ENCODE peak calls at places on chromosomes 12 and 14, in eight cellular contexts. Z is adrenal gland, F is heart left ventricle, T is right atrium auricular region, N is heart right ventricle, E is GM06990, J is testis, H is Caco-2. B is an unnamed sample.

GRCh38 chr14:106842687-106843086 is 1316.3 kb downstream of the TMEM121 start:
- DNase-seq in Z (no peak), F (no peak), T (no peak), N (no peak), E (no peak), J (peak; percentile 69), H (peak; percentile 52), B (no peak)

GRCh38 chr12:101781834-101782543 is 42.7 kb upstream of the SYCP3 start:
- DNase-seq in Z (no peak), F (no peak), T (no peak), N (no peak), E (no peak), J (no peak), H (no peak), B (no peak)

GRCh38 chr12:104285740-104286537 is 17.6 kb upstream of the EID3 start:
- DNase-seq in Z (no peak), F (no peak), T (no peak), N (no peak), E (no peak), J (no peak), H (no peak), B (no peak)

GRCh38 chr12:48197967-48198618 is 5.0 kb downstream of the OR10AD1 start:
- DNase-seq in Z (peak; percentile 96), F (peak; percentile 99), T (peak; percentile 100), N (peak; percentile 98), E (peak; percentile 88), J (peak; percentile 99), H (peak; percentile 95), B (peak; percentile 90)

GRCh38 chr14:30131698-30132097 is 204.1 kb upstream of the PRKD1 start:
- DNase-seq in Z (no peak), F (no peak), T (no peak), N (no peak), E (no peak), J (no peak), H (no peak), B (no peak)

GRCh38 chr12:91225316-91225715 is 42.7 kb upstream of the DCN start:
- DNase-seq in Z (no peak), F (no peak), T (no peak), N (no peak), E (no peak), J (no peak), H (no peak), B (no peak)

GRCh38 chr12:44847888-44848770 is 28.0 kb downstream of the NELL2 start:
- DNase-seq in Z (no peak), F (no peak), T (no peak), N (no peak), E (peak; percentile 32), J (no peak), H (no peak), B (no peak)

GRCh38 chr12:76623929-76624328 is 64.4 kb upstream of the OSBPL8 start:
- DNase-seq in Z (no peak), F (no peak), T (no peak), N (no peak), E (no peak), J (no peak), H (no peak), B (no peak)

GRCh38 chr12:40101747-40102146 is 4.1 kb downstream of the SLC2A13 start:
- DNase-seq in Z (no peak), F (no peak), T (no peak), N (no peak), E (no peak), J (no peak), H (no peak), B (no peak)

GRCh38 chr12:77724367-77724957 is 106.2 kb upstream of the NAV3 start:
- DNase-seq in Z (peak; percentile 23), F (no peak), T (no peak), N (no peak), E (no peak), J (no peak), H (no peak), B (no peak)

GRCh38 chr14:72611956-72612500 is 281.9 kb downstream of the DPF3 start:
- DNase-seq in Z (peak; percentile 8), F (no peak), T (peak; percentile 16), N (no peak), E (no peak), J (no peak), H (no peak), B (no peak)

GRCh38 chr12:111413442-111414086 is 7.8 kb downstream of the SH2B3 start:
- DNase-seq in Z (no peak), F (no peak), T (no peak), N (peak; percentile 57), E (no peak), J (no peak), H (no peak), B (peak; percentile 64)

GRCh38 chr12:57726884-57727757 is 11.4 kb downstream of the AGAP2 start:
- DNase-seq in Z (peak; percentile 56), F (peak; percentile 81), T (no peak), N (no peak), E (no peak), J (peak; percentile 50), H (no peak), B (peak; percentile 71)

GRCh38 chr12:57727758-57728395 is 10.7 kb downstream of the AGAP2 start:
- DNase-seq in Z (no peak), F (no peak), T (no peak), N (no peak), E (no peak), J (peak; percentile 37), H (no peak), B (peak; percentile 88)

GRCh38 chr12:57724936-57725740 is 13.4 kb downstream of the AGAP2 start:
- DNase-seq in Z (no peak), F (no peak), T (peak; percentile 18), N (no peak), E (no peak), J (no peak), H (no peak), B (no peak)

GRCh38 chr12:57725851-57726150 is 12.7 kb downstream of the AGAP2 start:
- DNase-seq in Z (no peak), F (no peak), T (no peak), N (no peak), E (no peak), J (no peak), H (no peak), B (peak; percentile 65)

DNA sequence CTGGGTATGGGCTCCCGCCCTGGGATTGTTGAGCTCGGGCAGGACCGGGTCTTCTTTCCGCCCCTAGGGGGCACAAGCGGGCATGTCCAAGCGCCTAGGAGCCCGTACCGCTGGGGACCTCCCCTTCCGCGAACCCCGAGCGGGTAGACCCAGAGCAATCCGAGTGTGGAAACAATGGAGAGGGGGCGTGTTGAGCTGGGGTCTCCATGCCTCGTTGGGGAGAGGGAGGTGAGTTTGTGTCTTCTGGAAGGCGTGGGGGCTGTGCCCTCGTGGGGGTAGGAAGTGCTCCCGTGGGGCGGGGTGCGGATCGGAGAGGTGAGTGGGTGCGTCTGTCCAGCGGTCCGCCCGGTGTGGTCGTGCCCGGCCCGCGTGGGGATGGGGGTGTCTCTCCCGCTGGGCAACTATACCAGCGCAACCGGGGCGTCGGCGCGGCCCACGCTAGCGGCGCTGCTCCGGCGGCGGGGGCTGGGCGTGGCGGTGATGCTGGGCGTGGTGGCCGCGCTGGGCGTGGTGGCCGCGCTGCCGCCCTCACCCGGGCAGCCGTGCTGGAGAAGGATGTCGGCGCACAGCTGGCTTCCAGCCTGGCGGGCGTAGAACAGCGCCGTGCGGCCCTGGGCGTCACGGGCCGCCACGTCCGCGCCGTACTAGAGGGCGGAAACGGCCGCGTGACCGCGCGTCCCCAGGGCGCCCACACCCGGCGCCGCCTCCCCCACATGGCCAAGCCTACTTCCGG is 12.2 kb downstream of the AGAP2 start:
- DNase-seq in Z (peak; percentile 80), F (peak; percentile 85), T (peak; percentile 70), N (peak; percentile 81), E (no peak), J (peak; percentile 79), H (peak; percentile 83), B (peak; percentile 97)
- H3K4me3 ChIP-seq in Z (peak overlapping the region; percentile 17), F (peak overlapping the region; percentile 63), T (peak overlapping the region; percentile 49), N (peak overlapping the region; percentile 59), E (no peak overlapping the region), J (peak overlapping the region; percentile 61), H (peak overlapping the region; percentile 55), B (peak overlapping the region; percentile 59)

DNA sequence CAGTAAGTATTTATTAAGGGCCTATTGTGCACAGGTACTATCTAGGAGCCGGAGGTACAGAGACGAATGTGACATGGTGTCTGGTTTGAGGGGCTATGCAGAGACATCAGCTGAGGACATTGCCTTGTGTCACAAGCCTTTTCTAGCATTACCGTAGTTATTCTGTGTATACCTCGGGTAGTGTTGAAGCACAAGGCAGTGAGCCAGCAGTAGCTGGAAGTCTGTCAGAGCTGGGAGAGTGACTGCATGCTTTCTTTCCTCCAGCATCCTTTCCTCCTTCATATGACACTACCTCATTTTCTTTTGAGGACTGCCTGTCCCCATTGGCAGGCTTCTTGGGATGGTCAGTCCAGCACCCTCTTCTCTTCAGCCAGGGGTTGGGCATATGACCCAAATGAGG is 77.0 kb downstream of the POLR3B start:
- DNase-seq in Z (no peak), F (no peak), T (no peak), N (no peak), E (no peak), J (no peak), H (no peak), B (no peak)
- H3K36me3 ChIP-seq in Z (peaks cover 5% of the 10 kb centered on the region), F (peaks cover 30% of the 10 kb centered on the region), T (peaks cover 16% of the 10 kb centered on the region), N (no peaks in the 10 kb centered on the region), E (peaks cover 2% of the 10 kb centered on the region), J (no peaks in the 10 kb centered on the region), H (no peaks in the 10 kb centered on the region), B (peaks cover 1% of the 10 kb centered on the region)

DNA sequence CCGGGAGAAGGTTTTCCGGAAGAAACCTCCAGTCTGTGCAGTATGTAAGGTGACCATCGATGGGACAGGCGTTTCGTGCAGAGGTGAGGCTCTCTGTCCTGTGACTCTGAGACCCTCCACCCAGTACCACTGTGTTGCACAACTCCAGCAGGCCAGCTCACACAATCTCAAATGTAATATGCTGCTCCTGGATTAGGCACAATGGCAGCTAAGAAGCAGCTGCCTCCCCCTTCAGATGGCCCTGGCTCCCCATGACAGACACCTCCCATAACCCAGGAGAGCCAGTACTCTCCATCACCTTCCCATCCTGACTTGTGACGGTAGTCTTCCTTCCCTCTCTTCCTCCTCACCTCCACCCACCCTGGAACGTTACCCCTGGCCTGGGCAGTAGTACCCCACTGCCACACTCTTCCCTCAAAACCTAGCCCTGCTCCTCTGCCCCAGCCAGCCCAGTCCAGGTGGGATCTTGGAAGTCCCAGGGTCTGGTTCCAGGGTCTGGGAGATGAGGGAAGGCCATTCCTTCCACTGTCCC is 2.1 kb downstream of the TNS2 start:
- DNase-seq in Z (no peak), F (no peak), T (no peak), N (no peak), E (no peak), J (no peak), H (peak; percentile 23), B (no peak)
- H3K4me3 ChIP-seq in Z (no peak overlapping the region), F (peak overlapping the region; percentile 66), T (peak overlapping the region; percentile 74), N (peak overlapping the region; percentile 61), E (no peak overlapping the region), J (peak overlapping the region; percentile 67), H (no peak overlapping the region), B (no peak overlapping the region)

DNA sequence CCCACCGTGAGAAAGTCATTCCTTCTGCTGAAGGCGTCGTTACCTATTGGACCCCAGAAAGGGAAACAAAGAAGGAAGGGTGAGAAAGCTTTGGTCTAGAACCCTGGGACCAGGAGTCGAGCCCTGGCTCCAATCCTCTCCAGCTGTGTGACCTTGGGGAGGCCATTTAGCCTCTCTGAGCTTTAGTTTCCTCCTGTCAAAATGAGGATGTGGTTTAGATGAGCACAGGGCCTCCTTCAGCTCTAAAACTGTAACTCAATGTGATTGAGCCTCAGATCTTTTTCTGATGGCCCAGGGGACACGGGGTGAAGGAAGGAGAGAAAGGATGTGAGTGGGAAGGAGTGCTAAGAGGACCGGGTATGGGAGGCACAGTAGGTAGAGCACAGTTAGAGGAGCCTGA is 7.7 kb downstream of the JDP2 start:
- DNase-seq in Z (no peak), F (no peak), T (no peak), N (no peak), E (no peak), J (no peak), H (no peak), B (no peak)
- H3K36me3 ChIP-seq in Z (peaks cover 49% of the 10 kb centered on the region), F (peaks cover 65% of the 10 kb centered on the region), T (peaks cover 68% of the 10 kb centered on the region), N (no peaks in the 10 kb centered on the region), E (peaks cover 9% of the 10 kb centered on the region), J (no peaks in the 10 kb centered on the region), H (no peaks in the 10 kb centered on the region), B (peaks cover 41% of the 10 kb centered on the region)